ENCODE peak calls at places on chromosomes 3 and 15, in six cellular contexts. J, I, Y, G, S and F are unnamed samples. For H3K4me1, the result is how much of the 10 kb centered on the place peaks cover.

GRCh38 chr3:1082024-1082633 is 10.7 kb upstream of the CNTN6 start:
- DNase-seq in J (peak), I (peak), Y (peak), G (peak), S (no peak), F (no peak)

GRCh38 chr3:16114381-16114916 is 60.0 kb upstream of the GALNT15 start:
- DNase-seq in J (no peak), I (no peak), Y (no peak), G (no peak), S (no peak), F (no peak)

GRCh38 chr15:92809880-92810361 is 90.2 kb upstream of the CHD2 start:
- DNase-seq in J (peak), I (no peak), Y (no peak), G (peak), S (no peak), F (peak)

GRCh38 chr3:100245146-100245545 is 15.6 kb upstream of the TBC1D23 start:
- DNase-seq in J (no peak), I (no peak), Y (no peak), G (peak), S (no peak), F (no peak)

GRCh38 chr3:105473521-105474223 is 107.0 kb downstream of the ALCAM start:
- DNase-seq in J (peak), I (no peak), Y (no peak), G (peak), S (no peak), F (no peak)

GRCh38 chr3:168029705-168030104 is 66.0 kb downstream of the GOLIM4 start:
- DNase-seq in J (no peak), I (no peak), Y (no peak), G (no peak), S (no peak), F (no peak)

GRCh38 chr3:24196526-24196925 is 251.4 kb downstream of the NR1D2 start:
- DNase-seq in J (no peak), I (no peak), Y (no peak), G (peak), S (no peak), F (no peak)

GRCh38 chr15:62895905-62896316 is 146.6 kb upstream of the TPM1 start:
- DNase-seq in J (no peak), I (no peak), Y (no peak), G (peak), S (no peak), F (no peak)

GRCh38 chr15:90071220-90071807 is 31.0 kb downstream of the IDH2 start:
- DNase-seq in J (peak), I (peak), Y (peak), G (peak), S (peak), F (peak)

GRCh38 chr3:184734903-184735630 is 23.2 kb upstream of the MAGEF1 start:
- DNase-seq in J (no peak), I (peak), Y (no peak), G (no peak), S (no peak), F (no peak)

GRCh38 chr3:32313723-32314473 is 75.4 kb downstream of the CMTM8 start:
- DNase-seq in J (no peak), I (no peak), Y (no peak), G (peak), S (no peak), F (no peak)

GRCh38 chr3:47427866-47428265 is 47.0 kb downstream of the PTPN23 start:
- DNase-seq in J (no peak), I (no peak), Y (no peak), G (no peak), S (no peak), F (no peak)

GRCh38 chr3:194711913-194712312 is 26.2 kb downstream of the FAM43A start:
- DNase-seq in J (peak), I (no peak), Y (no peak), G (peak), S (no peak), F (no peak)

GRCh38 chr3:21290557-21290956 is 460.5 kb downstream of the ZNF385D start:
- DNase-seq in J (peak), I (no peak), Y (no peak), G (no peak), S (no peak), F (no peak)

GRCh38 chr15:85689729-85690128 is 105.0 kb downstream of the KLHL25 start:
- DNase-seq in J (no peak), I (peak), Y (no peak), G (peak), S (peak), F (peak)

GRCh38 chr3:194204036-194204792 is 68.3 kb downstream of the HES1 start:
- DNase-seq in J (peak), I (no peak), Y (no peak), G (no peak), S (no peak), F (no peak)

GRCh38 chr3:156291269-156292123 is 171.1 kb downstream of the KCNAB1 start:
- DNase-seq in J (peak), I (no peak), Y (peak), G (peak), S (no peak), F (peak)

GRCh38 chr15:48032911-48033310 is 87.9 kb upstream of the SLC24A5 start:
- DNase-seq in J (no peak), I (no peak), Y (no peak), G (no peak), S (no peak), F (no peak)

GRCh38 chr3:125212509-125213372 is at the start of gene SLC12A8:
- DNase-seq in J (peak), I (peak), Y (peak), G (no peak), S (no peak), F (no peak)

GRCh38 chr15:93610944-93611343 is 521.9 kb upstream of the RGMA start:
- DNase-seq in J (no peak), I (no peak), Y (no peak), G (peak), S (no peak), F (no peak)

GRCh38 chr3:158105124-158105709 is 1.0 kb downstream of the SHOX2 start:
- DNase-seq in J (no peak), I (no peak), Y (peak), G (no peak), S (no peak), F (no peak)

GRCh38 chr15:75198560-75199346 is 2.9 kb upstream of the C15orf39 start:
- DNase-seq in J (peak), I (no peak), Y (no peak), G (peak), S (no peak), F (no peak)

GRCh38 chr3:14884665-14885064 is 62.7 kb upstream of the NR2C2 start:
- DNase-seq in J (no peak), I (no peak), Y (no peak), G (no peak), S (peak), F (no peak)

GRCh38 chr3:142235690-142236089 is 10.3 kb upstream of the GK5 start:
- DNase-seq in J (no peak), I (no peak), Y (no peak), G (no peak), S (no peak), F (no peak)

GRCh38 chr15:30921781-30922371 is 18.2 kb downstream of the FAN1 start:
- DNase-seq in J (no peak), I (peak), Y (peak), G (peak), S (no peak), F (no peak)

GRCh38 chr3:10228248-10228950 is 19.9 kb upstream of the TATDN2 start:
- DNase-seq in J (no peak), I (no peak), Y (no peak), G (no peak), S (no peak), F (no peak)

GRCh38 chr3:53493997-53494791 is at the start of gene CACNA1D:
- DNase-seq in J (peak), I (peak), Y (peak), G (peak), S (no peak), F (no peak)

GRCh38 chr3:29426302-29427226 is 145.7 kb downstream of the RBMS3 start:
- DNase-seq in J (peak), I (no peak), Y (no peak), G (no peak), S (no peak), F (no peak)

GRCh38 chr3:32340039-32340438 is 51.6 kb upstream of the CMTM7 start:
- DNase-seq in J (peak), I (no peak), Y (peak), G (peak), S (no peak), F (peak)

GRCh38 chr3:52280046-52280445 is 1.6 kb upstream of the WDR82 start:
- DNase-seq in J (peak), I (no peak), Y (peak), G (peak), S (no peak), F (no peak)

GRCh38 chr15:49556437-49556836 is 64.2 kb downstream of the FAM227B start:
- DNase-seq in J (no peak), I (no peak), Y (no peak), G (no peak), S (no peak), F (no peak)

GRCh38 chr3:43768594-43768993 is 77.9 kb downstream of the ABHD5 start:
- DNase-seq in J (no peak), I (no peak), Y (no peak), G (no peak), S (no peak), F (no peak)

GRCh38 chr3:43998841-43999805 is 242.6 kb upstream of the TOPAZ1 start:
- DNase-seq in J (peak), I (no peak), Y (peak), G (peak), S (no peak), F (no peak)

GRCh38 chr3:4587838-4588105 is 94.6 kb downstream of the ITPR1 start:
- DNase-seq in J (no peak), I (no peak), Y (no peak), G (no peak), S (no peak), F (no peak)
- H3K4me1 ChIP-seq in J (under half), I (under half), Y (under half), G (under half), S (under half), F (half or more)

GRCh38 chr3:196969001-196969659 is 497 bp upstream of the PIGZ start:
- DNase-seq in J (peak), I (no peak), Y (peak), G (peak), S (no peak), F (peak)
- H3K27ac ChIP-seq in J (no peak), I (peak), Y (no peak), G (no peak), S (no peak), F (peak)

GRCh38 chr3:58433400-58434169 is at the start of gene PDHB:
- DNase-seq in J (peak), I (peak), Y (peak), G (peak), S (peak), F (peak)

GRCh38 chr3:58434170-58434507 is 507 bp upstream of the PDHB start:
- DNase-seq in J (no peak), I (no peak), Y (no peak), G (no peak), S (no peak), F (no peak)

GRCh38 chr3:58432905-58433304 is 727 bp downstream of the PDHB start:
- DNase-seq in J (no peak), I (no peak), Y (no peak), G (no peak), S (no peak), F (no peak)

GRCh38 chr3:58434990-58435389 is 1.4 kb upstream of the PDHB start:
- DNase-seq in J (peak), I (no peak), Y (no peak), G (peak), S (no peak), F (no peak)

GRCh38 chr3:58434511-58434910 is 879 bp upstream of the PDHB start:
- DNase-seq in J (no peak), I (no peak), Y (no peak), G (no peak), S (no peak), F (no peak)
- H3K4me3 ChIP-seq in J (no peak), I (no peak), Y (no peak), G (no peak), S (no peak), F (no peak)

GRCh38 chr3:4988815-4989648 is 9.8 kb downstream of the BHLHE40 start:
- DNase-seq in J (no peak), I (no peak), Y (no peak), G (peak), S (no peak), F (no peak)

GRCh38 chr3:4986611-4987373 is 7.6 kb downstream of the BHLHE40 start:
- DNase-seq in J (peak), I (peak), Y (peak), G (peak), S (peak), F (peak)

GRCh38 chr3:4986175-4986610 is 7.0 kb downstream of the BHLHE40 start:
- DNase-seq in J (no peak), I (no peak), Y (no peak), G (no peak), S (no peak), F (no peak)

GRCh38 chr3:4989649-4989966 is 10.4 kb downstream of the BHLHE40 start:
- DNase-seq in J (no peak), I (no peak), Y (no peak), G (no peak), S (no peak), F (no peak)

DNA sequence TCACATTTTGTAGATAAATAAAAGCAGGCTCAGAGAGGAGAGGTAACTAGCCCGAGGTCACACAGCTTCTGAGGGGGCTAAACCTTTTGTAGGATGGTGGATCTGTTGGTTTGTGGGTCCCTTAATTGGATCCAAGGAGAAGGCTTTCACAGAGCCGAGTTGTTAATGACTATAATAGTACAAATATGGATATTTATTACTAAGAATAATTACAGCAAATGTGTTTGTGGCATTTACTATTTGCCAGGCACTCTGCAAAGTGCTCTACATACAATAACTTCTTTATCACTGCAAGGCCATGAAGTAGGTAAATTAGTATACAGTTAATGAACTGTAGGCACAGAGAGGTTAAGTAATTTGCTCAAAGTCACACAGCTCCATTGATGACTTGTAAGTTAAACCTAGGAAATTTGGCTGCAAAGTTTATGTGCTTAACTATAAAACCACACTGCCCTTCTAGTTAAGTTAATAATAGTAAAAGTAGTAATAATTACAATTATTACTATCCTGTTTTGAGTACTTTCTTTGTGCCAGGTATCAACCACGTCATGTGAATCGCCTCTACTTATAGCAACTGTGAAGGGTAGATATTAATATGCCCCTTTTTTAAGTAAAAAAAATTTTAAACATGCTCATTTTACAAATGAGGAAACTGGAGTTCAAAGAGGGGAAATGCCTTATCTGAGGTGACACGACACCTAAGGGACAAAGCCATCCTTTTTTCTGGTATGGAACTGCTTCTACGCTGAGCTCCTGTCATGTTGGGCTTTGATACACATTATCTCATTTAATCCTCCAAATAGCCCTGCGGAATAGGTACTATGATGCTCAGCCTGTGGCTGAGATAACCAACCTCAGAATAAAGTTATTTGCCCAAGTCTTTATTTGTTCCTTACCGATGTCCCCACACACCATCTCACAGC is 8.4 kb downstream of the BHLHE40 start:
- DNase-seq in J (no peak), I (no peak), Y (no peak), G (no peak), S (no peak), F (no peak)
- H3K4me1 ChIP-seq in J (under half), I (under half), Y (under half), G (under half), S (under half), F (under half)

DNA sequence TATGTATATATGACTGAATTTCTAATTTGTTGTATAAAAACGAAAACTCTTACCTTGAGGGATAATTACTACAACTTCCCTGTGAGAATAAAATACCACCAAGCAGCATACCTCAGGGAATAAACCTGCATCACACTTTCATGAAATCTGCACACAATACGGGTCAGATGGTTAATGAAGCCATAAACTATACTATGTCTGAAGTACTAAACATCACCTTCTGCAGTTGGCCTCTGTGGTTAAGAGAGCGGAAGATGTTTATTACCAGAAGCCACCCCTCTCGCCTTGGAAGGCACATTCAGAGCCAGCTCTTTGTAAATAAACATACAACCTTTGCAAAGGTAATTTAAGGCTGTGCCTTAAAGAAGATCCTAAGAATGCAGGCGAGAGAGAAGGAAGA is 462.1 kb upstream of the NR2F2 start:
- DNase-seq in J (no peak), I (no peak), Y (no peak), G (no peak), S (no peak), F (no peak)
- H3K27ac ChIP-seq in J (no peak), I (no peak), Y (no peak), G (no peak), S (no peak), F (no peak)

DNA sequence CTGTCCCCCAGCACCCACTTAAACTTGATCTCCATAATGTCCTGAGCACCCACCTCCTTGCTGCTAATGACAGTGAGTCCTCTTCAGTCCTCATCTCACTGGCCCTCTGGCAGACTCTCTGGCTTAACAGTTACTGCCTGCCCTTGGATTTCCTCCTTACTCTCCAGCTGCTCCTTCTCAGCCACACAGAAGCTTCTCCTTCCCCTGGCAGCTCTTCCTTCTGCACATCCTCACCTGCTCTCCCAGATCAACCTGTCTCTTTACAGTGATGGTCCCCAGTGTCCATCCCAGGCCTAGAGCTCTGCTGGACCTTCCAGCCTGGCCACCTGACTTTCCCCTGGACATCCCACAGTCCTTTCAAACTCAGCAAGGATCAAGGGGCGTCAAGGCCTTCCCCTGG is 47.4 kb upstream of the SMAD3 start:
- DNase-seq in J (no peak), I (no peak), Y (no peak), G (no peak), S (no peak), F (no peak)
- H3K4me3 ChIP-seq in J (no peak), I (no peak), Y (no peak), G (no peak), S (no peak), F (no peak)

GRCh38 chr15:89017370-89018066 is 70.7 kb upstream of the ABHD2 start:
- DNase-seq in J (peak), I (peak), Y (peak), G (peak), S (peak), F (peak)

GRCh38 chr15:89019436-89019835 is 68.8 kb upstream of the ABHD2 start:
- DNase-seq in J (no peak), I (no peak), Y (no peak), G (no peak), S (no peak), F (no peak)

GRCh38 chr15:89015412-89016097 is 72.7 kb upstream of the ABHD2 start:
- DNase-seq in J (no peak), I (no peak), Y (no peak), G (no peak), S (no peak), F (no peak)

GRCh38 chr15:89016549-89017041 is 71.7 kb upstream of the ABHD2 start:
- DNase-seq in J (no peak), I (no peak), Y (no peak), G (peak), S (no peak), F (no peak)

GRCh38 chr15:89018235-89018634 is 70.0 kb upstream of the ABHD2 start:
- DNase-seq in J (peak), I (no peak), Y (no peak), G (peak), S (no peak), F (no peak)
- H3K4me1 ChIP-seq in J (under half), I (under half), Y (under half), G (under half), S (under half), F (under half)